ENCODE peak calls at places on chromosomes 3 and 15, in ten cellular contexts. M is glutamatergic neuron, T is endothelial cell, G is OCI-LY7, W is lower leg skin, N is brain microvascular endothelial cell, B is uterus, Y is thoracic aorta, R is PC-3, V is psoas muscle. A is an unnamed sample.
A peak's percentile ranks its signal among the peaks of the same experiment; 100 is the strongest.

GRCh38 chr3:55795736-55796135 is 308.6 kb upstream of the WNT5A start:
- DNase-seq in M (no peak), T (no peak), G (no peak), W (no peak), N (peak; percentile 20), B (no peak), Y (no peak), R (peak; percentile 97), V (no peak), A (no peak)

GRCh38 chr15:22902046-22902445 is 63.6 kb downstream of the NIPA2 start:
- DNase-seq in M (no peak), T (no peak), G (no peak), W (no peak), N (no peak), B (no peak), Y (no peak), R (no peak), V (no peak), A (no peak)

GRCh38 chr3:53513556-53514190 is 19.3 kb downstream of the CACNA1D start:
- DNase-seq in M (no peak), T (no peak), G (no peak), W (no peak), N (no peak), B (no peak), Y (no peak), R (peak; percentile 70), V (no peak), A (no peak)

GRCh38 chr3:95752199-95752598 is 1062.2 kb upstream of the EPHA6 start:
- DNase-seq in M (no peak), T (no peak), G (no peak), W (no peak), N (no peak), B (no peak), Y (no peak), R (peak; percentile 11), V (no peak), A (no peak)

GRCh38 chr15:74844319-74845207 is 1.6 kb upstream of the ULK3 start:
- DNase-seq in M (no peak), T (no peak), G (no peak), W (no peak), N (no peak), B (no peak), Y (no peak), R (no peak), V (no peak), A (no peak)

GRCh38 chr3:171044828-171045793 is 18.6 kb upstream of the SLC2A2 start:
- DNase-seq in M (no peak), T (no peak), G (no peak), W (no peak), N (peak; percentile 86), B (no peak), Y (no peak), R (peak; percentile 36), V (no peak), A (no peak)

GRCh38 chr3:127011270-127011992 is 28.5 kb downstream of the PLXNA1 start:
- DNase-seq in M (peak; percentile 77), T (no peak), G (no peak), W (no peak), N (no peak), B (no peak), Y (no peak), R (no peak), V (peak; percentile 78), A (no peak)

GRCh38 chr3:129068291-129068886 is 7.8 kb downstream of the GP9 start:
- DNase-seq in M (no peak), T (no peak), G (no peak), W (no peak), N (no peak), B (no peak), Y (no peak), R (no peak), V (no peak), A (no peak)

GRCh38 chr3:180199396-180199795 is 162.7 kb upstream of the PEX5L start:
- DNase-seq in M (no peak), T (no peak), G (no peak), W (no peak), N (no peak), B (no peak), Y (no peak), R (no peak), V (no peak), A (no peak)

GRCh38 chr3:16884084-16884747 is 539 bp upstream of the PLCL2 start:
- DNase-seq in M (peak; percentile 92), T (peak; percentile 91), G (peak; percentile 83), W (no peak), N (no peak), B (peak; percentile 47), Y (no peak), R (peak; percentile 55), V (peak; percentile 91), A (peak; percentile 38)

GRCh38 chr15:50879016-50879415 is 29.5 kb upstream of the AP4E1 start:
- DNase-seq in M (no peak), T (no peak), G (peak; percentile 25), W (no peak), N (no peak), B (no peak), Y (no peak), R (no peak), V (no peak), A (no peak)

GRCh38 chr3:159448902-159449301 is 539.7 kb upstream of the IL12A start:
- DNase-seq in M (no peak), T (no peak), G (no peak), W (no peak), N (no peak), B (no peak), Y (no peak), R (no peak), V (no peak), A (no peak)

GRCh38 chr3:126971891-126972351 is 11.0 kb upstream of the PLXNA1 start:
- DNase-seq in M (no peak), T (no peak), G (no peak), W (peak; percentile 82), N (peak; percentile 33), B (peak; percentile 39), Y (peak; percentile 41), R (no peak), V (peak; percentile 77), A (no peak)

GRCh38 chr3:109927161-109927560 is 589.8 kb upstream of the DPPA4 start:
- DNase-seq in M (no peak), T (no peak), G (no peak), W (no peak), N (peak; percentile 96), B (no peak), Y (no peak), R (peak; percentile 97), V (no peak), A (no peak)

GRCh38 chr3:184740509-184741258 is 28.8 kb upstream of the MAGEF1 start:
- DNase-seq in M (no peak), T (no peak), G (no peak), W (no peak), N (peak; percentile 16), B (peak; percentile 6), Y (no peak), R (peak; percentile 80), V (no peak), A (peak; percentile 35)

GRCh38 chr3:47573190-47574172 is 5.2 kb downstream of the CSPG5 start:
- DNase-seq in M (no peak), T (no peak), G (no peak), W (no peak), N (no peak), B (no peak), Y (no peak), R (no peak), V (no peak), A (no peak)

GRCh38 chr3:138054057-138054456 is 44.1 kb downstream of the CLDN18 start:
- DNase-seq in M (no peak), T (no peak), G (no peak), W (no peak), N (no peak), B (no peak), Y (no peak), R (no peak), V (no peak), A (no peak)

GRCh38 chr3:138057384-138057783 is 47.4 kb downstream of the CLDN18 start:
- DNase-seq in M (no peak), T (no peak), G (no peak), W (no peak), N (no peak), B (no peak), Y (no peak), R (no peak), V (no peak), A (no peak)

GRCh38 chr3:138049157-138049919 is 39.4 kb downstream of the CLDN18 start:
- DNase-seq in M (no peak), T (no peak), G (no peak), W (no peak), N (peak; percentile 84), B (no peak), Y (no peak), R (no peak), V (no peak), A (no peak)

GRCh38 chr3:138047596-138048195 is 37.7 kb downstream of the CLDN18 start:
- DNase-seq in M (no peak), T (no peak), G (no peak), W (no peak), N (no peak), B (no peak), Y (no peak), R (no peak), V (no peak), A (no peak)

GRCh38 chr3:138051946-138052802 is 42.2 kb downstream of the CLDN18 start:
- DNase-seq in M (peak; percentile 64), T (peak; percentile 58), G (peak; percentile 26), W (no peak), N (peak; percentile 60), B (no peak), Y (no peak), R (peak; percentile 60), V (no peak), A (no peak)
- TF ChIP-seq CTCF in M (no peak), T (peak; percentile 58), G (peak; percentile 78), W (no peak), N (peak; percentile 89), B (peak; percentile 43), Y (peak; percentile 39), R (peak; percentile 79), V (peak; percentile 53), A (peak; percentile 28)

GRCh38 chr3:14159426-14159825 is 19.0 kb downstream of the XPC start:
- DNase-seq in M (no peak), T (no peak), G (no peak), W (no peak), N (no peak), B (no peak), Y (no peak), R (no peak), V (no peak), A (no peak)
- TF ChIP-seq CTCF in M (no peak), T (no peak), G (no peak), W (no peak), N (no peak), B (no peak), Y (no peak), R (no peak), V (no peak), A (no peak)

GRCh38 chr15:45118131-45118588 is 4.0 kb downstream of the DUOXA2 start:
- DNase-seq in M (peak; percentile 90), T (peak; percentile 92), G (peak; percentile 78), W (peak; percentile 82), N (peak; percentile 87), B (peak; percentile 77), Y (peak; percentile 50), R (peak; percentile 93), V (peak; percentile 87), A (peak; percentile 90)
- TF ChIP-seq CTCF in M (peak; percentile 83), T (peak; percentile 82), G (peak; percentile 99), W (no peak), N (peak; percentile 100), B (peak; percentile 94), Y (peak; percentile 85), R (peak; percentile 99), V (peak; percentile 89), A (peak; percentile 74)

DNA sequence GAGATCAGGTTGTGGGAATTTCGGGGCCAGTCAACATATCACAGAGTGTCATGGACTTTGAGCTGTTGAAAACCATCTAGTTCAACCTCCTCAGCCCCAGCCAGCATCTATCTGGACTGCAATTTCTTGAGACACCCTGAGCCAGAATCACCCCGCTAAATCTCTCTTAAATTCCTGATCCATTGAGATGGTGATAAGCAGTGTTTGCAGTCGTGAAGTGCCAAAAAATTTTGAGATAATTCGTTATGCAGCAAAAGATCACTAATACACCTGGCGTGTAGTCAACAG is 29.3 kb downstream of the TMED3 start:
- DNase-seq in M (no peak), T (no peak), G (no peak), W (no peak), N (no peak), B (no peak), Y (no peak), R (no peak), V (no peak), A (no peak)
- TF ChIP-seq CTCF in M (no peak), T (no peak), G (peak; percentile 46), W (no peak), N (no peak), B (no peak), Y (no peak), R (no peak), V (no peak), A (peak; percentile 18)